ENCODE peak calls at places on chromosome 7, in four cellular contexts. One of them, this sample, is unnamed.

GRCh38 chr7:28315565-28316420 is 96.5 kb upstream of the CREB5 start:
- DNase-seq in GM23338: no peak
- DNase-seq in H1: no peak
- DNase-seq in fibroblast of lung: peak; percentile 79
- DNase-seq in this sample: peak; percentile 91

GRCh38 chr7:28904539-28905143 is 53.5 kb downstream of the TRIL start:
- DNase-seq in fibroblast of lung: peak; percentile 12
- DNase-seq in H1: no peak
- DNase-seq in GM23338: no peak
- DNase-seq in this sample: no peak

GRCh38 chr7:52030722-52031121 is 714.1 kb upstream of the COBL start:
- DNase-seq in H1: no peak
- DNase-seq in GM23338: no peak
- DNase-seq in fibroblast of lung: no peak
- DNase-seq in this sample: no peak

GRCh38 chr7:46229409-46229808 is 308.3 kb upstream of the IGFBP3 start:
- DNase-seq in H1: no peak
- DNase-seq in GM23338: no peak
- DNase-seq in fibroblast of lung: peak; percentile 45
- DNase-seq in this sample: peak; percentile 78

GRCh38 chr7:120981888-120982615 is 6.5 kb upstream of the CPED1 start:
- DNase-seq in H1: no peak
- DNase-seq in fibroblast of lung: peak; percentile 60
- DNase-seq in GM23338: peak; percentile 38
- DNase-seq in this sample: peak; percentile 84

GRCh38 chr7:139762886-139763285 is 14.9 kb downstream of the HIPK2 start:
- DNase-seq in fibroblast of lung: peak; percentile 86
- DNase-seq in H1: no peak
- DNase-seq in GM23338: no peak
- DNase-seq in this sample: peak; percentile 77

GRCh38 chr7:157851501-157852067 is 514.8 kb downstream of the DNAJB6 start:
- DNase-seq in fibroblast of lung: no peak
- DNase-seq in GM23338: no peak
- DNase-seq in H1: no peak
- DNase-seq in this sample: no peak

GRCh38 chr7:135673360-135673706 is 11.0 kb downstream of the STMP1 start:
- DNase-seq in fibroblast of lung: peak; percentile 58
- DNase-seq in GM23338: no peak
- DNase-seq in H1: no peak
- DNase-seq in this sample: peak; percentile 43

GRCh38 chr7:81693080-81693479 is 76.8 kb downstream of the HGF start:
- DNase-seq in GM23338: no peak
- DNase-seq in H1: no peak
- DNase-seq in fibroblast of lung: no peak
- DNase-seq in this sample: no peak

GRCh38 chr7:8443871-8444756 is 10.7 kb downstream of the NXPH1 start:
- DNase-seq in fibroblast of lung: no peak
- DNase-seq in H1: no peak
- DNase-seq in GM23338: peak; percentile 91
- DNase-seq in this sample: no peak

GRCh38 chr7:53768191-53768590 is 732.8 kb downstream of the POM121L12 start:
- DNase-seq in H1: no peak
- DNase-seq in GM23338: no peak
- DNase-seq in fibroblast of lung: no peak
- DNase-seq in this sample: no peak

GRCh38 chr7:108193593-108194498 is 63.7 kb upstream of the LAMB4 start:
- DNase-seq in GM23338: peak; percentile 21
- DNase-seq in H1: no peak
- DNase-seq in fibroblast of lung: no peak
- DNase-seq in this sample: no peak

GRCh38 chr7:10706875-10707493 is 266.7 kb upstream of the PHF14 start:
- DNase-seq in fibroblast of lung: no peak
- DNase-seq in GM23338: no peak
- DNase-seq in H1: no peak
- DNase-seq in this sample: no peak

GRCh38 chr7:99393363-99394187 is 14.8 kb downstream of the PDAP1 start:
- DNase-seq in GM23338: peak; percentile 94
- DNase-seq in fibroblast of lung: peak; percentile 27
- DNase-seq in H1: peak; percentile 73
- DNase-seq in this sample: no peak

GRCh38 chr7:78099715-78100477 is 301.3 kb downstream of the PHTF2 start:
- DNase-seq in H1: no peak
- DNase-seq in GM23338: no peak
- DNase-seq in fibroblast of lung: peak; percentile 4
- DNase-seq in this sample: peak; percentile 90

GRCh38 chr7:68865351-68865885 is 732.9 kb upstream of the AUTS2 start:
- DNase-seq in H1: no peak
- DNase-seq in GM23338: no peak
- DNase-seq in fibroblast of lung: no peak
- DNase-seq in this sample: peak; percentile 32

GRCh38 chr7:122803851-122804250 is 82.4 kb downstream of the CADPS2 start:
- DNase-seq in fibroblast of lung: no peak
- DNase-seq in H1: no peak
- DNase-seq in GM23338: no peak
- DNase-seq in this sample: no peak

GRCh38 chr7:28530175-28531142 is 118.1 kb downstream of the CREB5 start:
- DNase-seq in GM23338: peak; percentile 43
- DNase-seq in H1: no peak
- DNase-seq in fibroblast of lung: peak; percentile 71
- DNase-seq in this sample: no peak

GRCh38 chr7:83824214-83824613 is 175.3 kb upstream of the SEMA3E start:
- DNase-seq in H1: no peak
- DNase-seq in fibroblast of lung: peak; percentile 37
- DNase-seq in GM23338: no peak
- DNase-seq in this sample: no peak

GRCh38 chr7:42926204-42926603 is 5.8 kb downstream of the PSMA2 start:
- DNase-seq in H1: no peak
- DNase-seq in GM23338: no peak
- DNase-seq in fibroblast of lung: no peak
- DNase-seq in this sample: no peak

GRCh38 chr7:93574269-93574645 is 267 bp downstream of the CALCR start:
- DNase-seq in H1: no peak
- DNase-seq in GM23338: peak; percentile 57
- DNase-seq in fibroblast of lung: no peak
- DNase-seq in this sample: no peak

GRCh38 chr7:157568785-157569584 is 232.2 kb downstream of the DNAJB6 start:
- DNase-seq in fibroblast of lung: peak; percentile 28
- DNase-seq in H1: no peak
- DNase-seq in GM23338: peak; percentile 56
- DNase-seq in this sample: no peak

GRCh38 chr7:120995659-120996058 is 7.1 kb downstream of the CPED1 start:
- DNase-seq in fibroblast of lung: no peak
- DNase-seq in GM23338: no peak
- DNase-seq in H1: no peak
- DNase-seq in this sample: no peak

GRCh38 chr7:135341049-135341448 is 107.4 kb downstream of the STRA8 start:
- DNase-seq in fibroblast of lung: no peak
- DNase-seq in GM23338: peak; percentile 54
- DNase-seq in H1: no peak
- DNase-seq in this sample: no peak

GRCh38 chr7:41891967-41892755 is 189.3 kb upstream of the INHBA start:
- DNase-seq in GM23338: peak; percentile 61
- DNase-seq in fibroblast of lung: no peak
- DNase-seq in H1: no peak
- DNase-seq in this sample: no peak

GRCh38 chr7:100577507-100577906 is 3.8 kb upstream of the SAP25 start:
- DNase-seq in GM23338: no peak
- DNase-seq in fibroblast of lung: no peak
- DNase-seq in H1: no peak
- DNase-seq in this sample: no peak

GRCh38 chr7:43513236-43513635 is 69.7 kb upstream of the STK17A start:
- DNase-seq in H1: no peak
- DNase-seq in GM23338: no peak
- DNase-seq in fibroblast of lung: no peak
- DNase-seq in this sample: no peak

GRCh38 chr7:44065431-44066110 is at the start of gene PGAM2:
- DNase-seq in GM23338: peak; percentile 67
- DNase-seq in H1: no peak
- DNase-seq in fibroblast of lung: no peak
- DNase-seq in this sample: no peak

GRCh38 chr7:146499970-146500369 is 383.4 kb downstream of the CNTNAP2 start:
- DNase-seq in H1: no peak
- DNase-seq in GM23338: no peak
- DNase-seq in fibroblast of lung: no peak
- DNase-seq in this sample: no peak

GRCh38 chr7:90931996-90932912 is 332.0 kb upstream of the FZD1 start:
- DNase-seq in fibroblast of lung: no peak
- DNase-seq in GM23338: no peak
- DNase-seq in H1: no peak
- DNase-seq in this sample: peak; percentile 75

GRCh38 chr7:98805956-98806838 is 63.6 kb downstream of the TMEM130 start:
- DNase-seq in fibroblast of lung: no peak
- DNase-seq in GM23338: no peak
- DNase-seq in H1: no peak
- DNase-seq in this sample: no peak

GRCh38 chr7:115097175-115097671 is 175.3 kb downstream of the MDFIC start:
- DNase-seq in fibroblast of lung: peak; percentile 82
- DNase-seq in GM23338: peak; percentile 33
- DNase-seq in H1: no peak
- DNase-seq in this sample: peak; percentile 79

GRCh38 chr7:25216837-25217236 is 11.4 kb downstream of the NPVF start:
- DNase-seq in H1: no peak
- DNase-seq in GM23338: peak; percentile 72
- DNase-seq in fibroblast of lung: peak; percentile 57
- DNase-seq in this sample: peak; percentile 38

GRCh38 chr7:87028636-87029035 is 30.8 kb downstream of the ELAPOR2 start:
- DNase-seq in fibroblast of lung: no peak
- DNase-seq in GM23338: peak; percentile 33
- DNase-seq in H1: no peak
- DNase-seq in this sample: no peak

GRCh38 chr7:102140952-102141370 is 145.7 kb upstream of the SH2B2 start:
- DNase-seq in GM23338: no peak
- DNase-seq in H1: no peak
- DNase-seq in fibroblast of lung: no peak
- DNase-seq in this sample: no peak

DNA sequence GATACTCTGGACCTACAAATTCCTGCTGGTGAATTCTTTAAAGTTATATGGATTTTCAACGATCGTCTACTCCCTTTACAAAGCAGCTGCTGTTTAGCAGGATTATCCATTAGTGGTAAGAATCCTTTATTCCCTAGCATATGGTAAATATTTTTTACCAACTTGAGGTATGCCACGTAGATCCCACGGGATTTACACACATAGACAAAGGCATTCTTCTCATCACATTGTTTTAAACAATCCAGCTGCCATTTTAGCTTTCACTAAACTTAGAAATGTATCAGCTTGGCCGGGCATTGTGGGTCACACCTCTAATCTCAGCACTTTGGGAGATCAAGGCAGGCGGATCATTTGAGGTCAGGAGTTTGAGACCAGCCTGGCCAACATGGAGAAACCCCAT is 148.0 kb upstream of the SH2B2 start:
- DNase-seq in H1: no peak
- DNase-seq in fibroblast of lung: no peak
- DNase-seq in GM23338: no peak
- DNase-seq in this sample: peak; percentile 17
- H3K4me3 ChIP-seq in H1: no peak overlapping the region
- H3K4me3 ChIP-seq in fibroblast of lung: no peak overlapping the region
- H3K4me3 ChIP-seq in GM23338: no peak overlapping the region
- H3K4me3 ChIP-seq in this sample: no peak overlapping the region

GRCh38 chr7:31492086-31492485 is 21.8 kb upstream of the ITPRID1 start:
- DNase-seq in H1: no peak
- DNase-seq in fibroblast of lung: no peak
- DNase-seq in GM23338: no peak
- DNase-seq in this sample: no peak

GRCh38 chr7:31493714-31494181 is 20.1 kb upstream of the ITPRID1 start:
- DNase-seq in H1: peak; percentile 31
- DNase-seq in fibroblast of lung: no peak
- DNase-seq in GM23338: peak; percentile 43
- DNase-seq in this sample: no peak

GRCh38 chr7:31487476-31487875 is 26.4 kb upstream of the ITPRID1 start:
- DNase-seq in GM23338: no peak
- DNase-seq in H1: no peak
- DNase-seq in fibroblast of lung: no peak
- DNase-seq in this sample: no peak

GRCh38 chr7:31487071-31487470 is 26.8 kb upstream of the ITPRID1 start:
- DNase-seq in GM23338: no peak
- DNase-seq in H1: no peak
- DNase-seq in fibroblast of lung: no peak
- DNase-seq in this sample: no peak

DNA sequence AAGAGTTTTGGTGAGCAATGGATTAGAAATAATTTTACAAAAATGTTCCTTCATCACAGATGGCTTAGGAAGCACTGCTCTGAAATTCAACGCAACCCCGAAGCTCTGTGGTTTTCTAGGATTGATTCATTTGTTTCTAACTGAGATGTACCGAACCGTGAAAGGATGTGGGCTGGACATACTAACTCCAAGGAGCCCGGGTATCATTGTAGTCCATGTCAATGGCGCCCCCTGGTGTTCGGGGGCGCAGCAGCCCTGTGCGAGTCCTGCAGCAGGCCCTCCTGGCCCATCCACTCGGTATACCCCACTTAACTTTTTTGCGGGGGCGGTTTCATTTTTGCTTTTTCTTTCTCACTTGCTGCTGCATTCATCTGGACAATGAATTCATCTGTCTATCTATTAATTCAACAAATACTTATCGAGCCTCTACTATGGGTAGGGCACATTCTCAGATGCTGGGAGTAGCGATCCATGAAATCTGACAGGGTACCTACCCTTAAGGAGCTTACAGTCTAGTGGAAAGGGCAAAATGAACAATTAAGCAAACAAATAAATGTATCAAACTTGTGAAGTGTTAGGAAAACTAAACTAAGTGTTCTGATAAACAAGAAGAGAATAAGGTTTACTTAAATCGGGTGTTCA is 25.2 kb upstream of the ITPRID1 start:
- DNase-seq in fibroblast of lung: peak; percentile 20
- DNase-seq in H1: peak; percentile 69
- DNase-seq in GM23338: peak; percentile 87
- DNase-seq in this sample: peak; percentile 12
- TF ChIP-seq CTCF in fibroblast of lung: peak; percentile 6
- TF ChIP-seq CTCF in H1: peak; percentile 90
- TF ChIP-seq CTCF in GM23338: peak; percentile 87
- TF ChIP-seq CTCF in this sample: peak; percentile 47

GRCh38 chr7:47576909-47577255 is 5.0 kb downstream of the TNS3 start:
- DNase-seq in fibroblast of lung: no peak
- DNase-seq in GM23338: no peak
- DNase-seq in H1: no peak
- DNase-seq in this sample: no peak
- H3K4me3 ChIP-seq in fibroblast of lung: peak overlapping the region; percentile 31
- H3K4me3 ChIP-seq in GM23338: no peak overlapping the region
- H3K4me3 ChIP-seq in H1: no peak overlapping the region
- H3K4me3 ChIP-seq in this sample: peak overlapping the region; percentile 38

DNA sequence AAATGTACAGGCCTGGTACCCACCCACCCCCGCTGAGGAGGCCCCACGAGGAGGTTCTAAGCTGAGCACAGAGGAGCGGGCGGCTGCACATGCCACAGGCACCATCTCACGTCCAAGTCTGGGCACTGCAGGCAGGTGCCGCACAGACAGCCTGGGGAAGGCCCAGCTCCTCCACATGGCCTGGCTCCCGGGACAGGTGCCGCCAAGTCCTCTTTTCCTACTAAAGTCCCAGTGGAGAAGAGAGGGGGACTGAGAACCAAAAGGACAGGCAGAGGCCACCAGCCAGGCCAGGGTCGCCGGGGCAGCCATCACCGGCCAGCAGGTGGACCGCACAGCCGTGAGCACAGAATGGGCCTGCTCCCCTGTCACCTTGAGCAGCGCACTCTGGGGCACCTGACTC is 91.1 kb downstream of the MAD1L1 start:
- DNase-seq in GM23338: no peak
- DNase-seq in H1: no peak
- DNase-seq in fibroblast of lung: no peak
- DNase-seq in this sample: no peak
- TF ChIP-seq CTCF in GM23338: peak; percentile 8
- TF ChIP-seq CTCF in H1: no peak
- TF ChIP-seq CTCF in fibroblast of lung: no peak
- TF ChIP-seq CTCF in this sample: no peak